ENCODE peak calls at places on chromosomes 4 and X, in seven cellular contexts. S is body of pancreas, H is suprapubic skin, C is ovary, Z is uterus, Y is IMR-90, J is tibial nerve. A is an unnamed sample.

GRCh38 chrX:11558972-11559371 is 106.7 kb downstream of the ARHGAP6 start:
- DNase-seq in J (no peak), H (no peak), S (no peak), C (no peak), Z (no peak), Y (no peak), A (no peak)

GRCh38 chrX:17036172-17036961 is 89.9 kb downstream of the REPS2 start:
- DNase-seq in C (no peak), Z (no peak), J (no peak), Y (no peak), H (no peak), S (no peak), A (no peak)

GRCh38 chrX:45803383-45803921 is 602.8 kb upstream of the DIPK2B start:
- DNase-seq in Z (no peak), S (no peak), Y (peak), C (no peak), H (no peak), J (no peak), A (no peak)

GRCh38 chr4:69546121-69546520 is 50.4 kb upstream of the UGT2B4 start:
- DNase-seq in J (no peak), Y (no peak), H (no peak), S (no peak), Z (no peak), C (no peak), A (no peak)

GRCh38 chr4:38605794-38606586 is 58.0 kb upstream of the KLF3 start:
- DNase-seq in Z (no peak), J (no peak), H (no peak), S (no peak), Y (no peak), C (no peak), A (no peak)

GRCh38 chr4:71389149-71389840 is 50.5 kb downstream of the SLC4A4 start:
- DNase-seq in Z (no peak), Y (peak), H (no peak), C (no peak), J (peak), S (peak), A (no peak)

GRCh38 chr4:7861440-7861881 is 78.2 kb downstream of the AFAP1 start:
- DNase-seq in S (no peak), H (no peak), C (no peak), Z (no peak), J (no peak), Y (peak), A (peak)

GRCh38 chrX:48786825-48787538 is 592 bp downstream of the GATA1 start:
- DNase-seq in Y (no peak), H (no peak), C (no peak), J (no peak), Z (no peak), S (no peak), A (no peak)

GRCh38 chr4:148151797-148152196 is 290.4 kb downstream of the NR3C2 start:
- DNase-seq in C (no peak), Z (no peak), J (no peak), Y (no peak), H (no peak), S (no peak), A (no peak)

GRCh38 chrX:44972132-44972531 is 99.1 kb downstream of the KDM6A start:
- DNase-seq in Z (no peak), Y (no peak), J (no peak), H (no peak), S (no peak), C (no peak), A (no peak)

GRCh38 chr4:163111588-163111987 is 55.1 kb downstream of the NAF1 start:
- DNase-seq in Y (peak), Z (no peak), J (no peak), S (no peak), H (no peak), C (no peak), A (no peak)

GRCh38 chrX:19814240-19814639 is 73.2 kb downstream of the SH3KBP1 start:
- DNase-seq in J (no peak), C (no peak), Z (no peak), Y (no peak), H (no peak), S (no peak), A (no peak)

GRCh38 chr4:76028242-76028859 is 5.1 kb upstream of the CXCL10 start:
- DNase-seq in Z (no peak), C (no peak), Y (peak), H (no peak), S (no peak), J (no peak), A (no peak)

GRCh38 chrX:30620980-30621716 is 32.1 kb upstream of the GK start:
- DNase-seq in Z (peak), Y (peak), S (no peak), J (peak), H (no peak), C (no peak), A (peak)

GRCh38 chr4:172996571-172997216 is 171.9 kb upstream of the GALNT7 start:
- DNase-seq in Y (peak), C (no peak), J (no peak), S (no peak), Z (no peak), H (no peak), A (no peak)

GRCh38 chrX:150119323-150119722 is 181.0 kb upstream of the EOLA2 start:
- DNase-seq in Z (no peak), J (no peak), Y (no peak), S (no peak), C (no peak), H (no peak), A (no peak)

GRCh38 chr4:1713003-1713397 is 881 bp upstream of the SLBP start:
- DNase-seq in H (no peak), Z (no peak), J (no peak), S (no peak), C (no peak), Y (no peak), A (no peak)

GRCh38 chrX:9955506-9955905 is 11.7 kb upstream of the CLDN34 start:
- DNase-seq in C (no peak), Z (no peak), H (no peak), Y (peak), S (no peak), J (no peak), A (no peak)

GRCh38 chrX:102067966-102068723 is 57.3 kb upstream of the TCEAL2 start:
- DNase-seq in Y (peak), H (no peak), Z (no peak), C (no peak), S (no peak), J (peak), A (no peak)

GRCh38 chrX:48720580-48721240 is 24.2 kb downstream of the SUV39H1 start:
- DNase-seq in H (no peak), C (no peak), Y (no peak), Z (no peak), S (no peak), J (no peak), A (no peak)

GRCh38 chr4:103375278-103375677 is 177.1 kb upstream of the CENPE start:
- DNase-seq in Y (peak), S (no peak), H (no peak), C (no peak), J (no peak), Z (no peak), A (no peak)

GRCh38 chrX:72306085-72306801 is 529 bp upstream of the CITED1 start:
- DNase-seq in S (no peak), J (no peak), Z (no peak), H (no peak), Y (no peak), C (no peak), A (no peak)

GRCh38 chr4:85370400-85371032 is 104.4 kb upstream of the ARHGAP24 start:
- DNase-seq in J (peak), Z (no peak), C (no peak), S (peak), H (no peak), Y (peak), A (no peak)

GRCh38 chr4:83010111-83010521 is 507 bp downstream of the LIN54 start:
- DNase-seq in Z (no peak), C (no peak), H (no peak), J (no peak), Y (peak), S (no peak), A (no peak)

GRCh38 chrX:119234931-119235555 is 1.0 kb upstream of the PGRMC1 start:
- DNase-seq in H (no peak), J (peak), Y (no peak), S (no peak), Z (peak), C (no peak), A (no peak)

GRCh38 chrX:154546354-154547244 is at the start of gene G6PD:
- DNase-seq in Y (peak), S (peak), J (peak), Z (no peak), C (no peak), H (no peak), A (no peak)

GRCh38 chr4:134567461-134567860 is 365.9 kb upstream of the PABPC4L start:
- DNase-seq in H (no peak), Z (no peak), C (no peak), Y (no peak), J (no peak), S (no peak), A (no peak)

GRCh38 chr4:54525602-54526001 is 132.2 kb upstream of the KIT start:
- DNase-seq in Y (peak), J (no peak), Z (no peak), C (no peak), S (no peak), H (no peak), A (no peak)

GRCh38 chr4:157170321-157170720 is 50.2 kb upstream of the GRIA2 start:
- DNase-seq in Z (no peak), S (no peak), H (no peak), J (no peak), C (no peak), Y (peak), A (no peak)
- TF ChIP-seq POLR2A in Z (no peak), S (no peak), H (no peak), J (no peak), C (no peak), Y (no peak), A (no peak)

GRCh38 chr4:73308286-73308685 is 49.7 kb upstream of the ANKRD17 start:
- DNase-seq in C (no peak), Y (peak), H (no peak), S (no peak), J (no peak), Z (no peak), A (no peak)
- TF ChIP-seq CTCF in C (no peak), Y (peak), H (no peak), S (no peak), J (no peak), Z (no peak), A (no peak)

DNA sequence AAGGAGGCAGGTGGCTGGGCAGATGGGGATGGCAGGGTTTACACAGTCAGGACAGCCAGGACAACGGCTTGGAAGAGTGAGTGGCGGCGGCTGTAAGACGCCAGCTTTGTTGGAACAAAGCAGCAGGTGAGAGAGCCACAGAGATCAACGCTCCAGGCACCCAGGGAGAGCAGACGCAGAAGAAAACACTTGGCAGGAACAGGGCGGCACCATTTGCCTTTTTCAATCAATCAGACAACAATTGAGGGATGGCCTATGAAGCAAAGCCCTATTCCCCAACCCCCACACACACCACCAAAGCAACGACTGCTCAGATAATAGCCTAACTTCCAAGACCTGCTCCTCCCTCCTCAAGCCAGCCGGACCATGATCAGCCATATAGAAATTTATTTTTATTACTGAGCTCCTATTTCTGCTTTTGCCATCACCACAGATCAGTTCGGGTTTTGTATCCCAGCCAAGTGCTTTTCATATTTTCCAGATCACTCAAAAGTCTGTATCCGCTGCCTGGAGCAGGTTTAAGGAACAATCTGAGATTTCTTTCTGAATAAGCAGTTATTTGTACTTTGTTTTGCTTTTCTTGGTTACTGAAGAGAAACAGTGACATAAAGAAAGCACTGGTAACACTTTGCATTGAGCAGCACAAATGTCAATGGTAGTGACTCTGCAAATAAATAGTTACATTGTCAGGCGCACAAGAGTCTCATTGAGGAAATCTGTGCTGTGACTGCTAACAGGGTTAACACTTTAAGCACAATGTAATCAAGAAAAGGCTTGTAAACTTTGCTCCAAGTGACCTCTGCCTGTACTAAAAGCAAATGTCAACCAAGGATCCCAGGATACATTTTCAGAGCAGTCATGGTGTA is 81.8 kb upstream of the RBPJ start:
- DNase-seq in J (peak), C (no peak), Z (no peak), H (no peak), S (no peak), Y (peak), A (no peak)
- TF ChIP-seq POLR2A in J (no peak), C (no peak), Z (no peak), H (no peak), S (no peak), Y (no peak), A (no peak)

GRCh38 chr4:122759639-122760310 is 27.3 kb downstream of the BBS12 start:
- DNase-seq in C (no peak), S (no peak), Y (peak), Z (no peak), J (no peak), H (no peak), A (no peak)
- TF ChIP-seq CTCF in C (no peak), S (no peak), Y (peak), Z (no peak), J (no peak), H (no peak), A (no peak)

GRCh38 chrX:52933976-52934703 is 24.2 kb downstream of the FAM156A start:
- DNase-seq in Z (no peak), H (no peak), S (no peak), C (no peak), J (no peak), Y (no peak), A (no peak)
- TF ChIP-seq POLR2A in Z (no peak), H (no peak), S (no peak), C (no peak), J (no peak), Y (no peak), A (no peak)

DNA sequence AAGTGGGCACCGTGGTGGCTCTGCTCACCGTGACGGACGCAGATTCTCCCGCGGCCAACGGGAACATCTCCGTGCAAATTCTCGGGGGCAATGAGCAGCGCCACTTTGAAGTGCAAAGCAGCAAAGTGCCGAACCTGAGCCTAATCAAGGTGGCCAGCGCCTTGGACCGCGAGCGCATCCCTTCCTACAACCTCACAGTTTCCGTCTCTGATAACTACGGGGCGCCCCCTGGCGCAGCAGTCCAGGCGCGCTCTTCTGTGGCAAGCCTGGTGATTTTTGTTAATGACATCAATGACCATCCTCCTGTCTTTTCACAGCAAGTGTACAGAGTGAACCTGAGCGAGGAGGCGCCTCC is 2.7 kb downstream of the FAT4 start:
- DNase-seq in Y (peak), C (peak), S (peak), H (no peak), Z (peak), J (peak), A (peak)
- TF ChIP-seq CTCF in Y (peak), C (no peak), S (no peak), H (peak), Z (peak), J (peak), A (no peak)